ENCODE peak calls at places on chromosomes 11 and 22, in eight cellular contexts. W is Caco-2, P is H9, S is H1, J is psoas muscle, Y is AG04449, U is progenitor cell of endocrine pancreas, V is nephron progenitor cell. Z is an unnamed sample.

GRCh38 chr11:24679686-24680318 is 182.9 kb downstream of the LUZP2 start:
- DNase-seq in U (no peak), S (peak), V (no peak), P (no peak), J (no peak), Y (no peak), W (no peak), Z (no peak)

GRCh38 chr11:34844466-34845112 is 71.6 kb downstream of the APIP start:
- DNase-seq in W (no peak), U (no peak), P (no peak), Y (no peak), S (no peak), J (no peak), V (no peak), Z (no peak)

GRCh38 chr11:88411265-88411664 is 73.7 kb upstream of the CTSC start:
- DNase-seq in S (no peak), J (no peak), V (no peak), U (no peak), W (no peak), Y (peak), P (no peak), Z (no peak)

GRCh38 chr11:33868646-33869461 is 23.0 kb downstream of the LMO2 start:
- DNase-seq in Y (no peak), W (no peak), J (no peak), V (peak), U (no peak), P (peak), S (no peak), Z (no peak)

GRCh38 chr11:79456501-79456900 is 15.7 kb upstream of the TENM4 start:
- DNase-seq in U (no peak), S (no peak), P (no peak), W (no peak), Y (no peak), J (no peak), V (no peak), Z (no peak)

GRCh38 chr11:100980156-100980555 is 149.5 kb downstream of the PGR start:
- DNase-seq in J (no peak), V (no peak), Y (no peak), S (no peak), W (no peak), P (no peak), U (no peak), Z (no peak)

GRCh38 chr22:36454916-36455570 is 26.4 kb downstream of the TXN2 start:
- DNase-seq in W (peak), Y (no peak), P (peak), S (peak), V (peak), J (peak), U (peak), Z (peak)

GRCh38 chr11:71580057-71581003 is 2.3 kb downstream of the KRTAP5-11 start:
- DNase-seq in Y (peak), U (peak), V (peak), J (peak), W (peak), P (peak), S (peak), Z (peak)

GRCh38 chr11:41935795-41936194 is 476.3 kb upstream of the LRRC4C start:
- DNase-seq in U (no peak), V (no peak), P (no peak), W (no peak), Y (no peak), S (no peak), J (no peak), Z (no peak)

GRCh38 chr22:40634119-40634903 is 2.2 kb downstream of the MRTFA start:
- DNase-seq in U (no peak), Y (no peak), W (no peak), P (no peak), S (no peak), J (no peak), V (no peak), Z (no peak)

GRCh38 chr11:19433791-19434190 is 193.0 kb upstream of the E2F8 start:
- DNase-seq in Y (no peak), U (no peak), P (no peak), S (no peak), W (no peak), V (no peak), J (no peak), Z (no peak)

GRCh38 chr11:45573728-45574127 is 91.7 kb downstream of the CHST1 start:
- DNase-seq in S (no peak), W (no peak), J (no peak), V (no peak), U (no peak), Y (no peak), P (no peak), Z (no peak)

GRCh38 chr11:44024977-44025376 is 22.8 kb upstream of the ACCSL start:
- DNase-seq in V (no peak), U (no peak), J (no peak), S (no peak), P (no peak), Y (no peak), W (no peak), Z (no peak)

GRCh38 chr11:110587972-110588371 is 124.3 kb downstream of the ARHGAP20 start:
- DNase-seq in S (no peak), U (no peak), P (no peak), J (no peak), Y (no peak), W (no peak), V (no peak), Z (no peak)

GRCh38 chr22:35517207-35517606 is 23.4 kb upstream of the RASD2 start:
- DNase-seq in J (no peak), S (no peak), U (no peak), Y (no peak), P (no peak), V (no peak), W (no peak), Z (no peak)

GRCh38 chr11:41175304-41175972 is 284.0 kb downstream of the LRRC4C start:
- DNase-seq in J (no peak), P (no peak), V (no peak), W (no peak), Y (no peak), S (no peak), U (no peak), Z (no peak)

GRCh38 chr11:108302121-108302785 is 79.4 kb downstream of the ATM start:
- DNase-seq in V (no peak), U (no peak), W (no peak), J (no peak), Y (no peak), S (no peak), P (no peak), Z (no peak)

GRCh38 chr11:121829159-121829643 is 286.8 kb downstream of the BLID start:
- DNase-seq in W (no peak), P (no peak), U (no peak), V (no peak), J (peak), Y (peak), S (no peak), Z (no peak)

GRCh38 chr11:76153609-76153949 is 52.7 kb downstream of the WNT11 start:
- DNase-seq in S (no peak), P (no peak), J (no peak), Y (peak), W (peak), V (no peak), U (no peak), Z (no peak)

GRCh38 chr11:98940913-98941312 is 79.8 kb upstream of the CNTN5 start:
- DNase-seq in W (peak), P (peak), S (peak), Y (no peak), U (no peak), V (peak), J (no peak), Z (no peak)

GRCh38 chr22:30212363-30212995 is 34.1 kb downstream of the LIF start:
- DNase-seq in W (peak), Y (peak), S (no peak), J (peak), P (no peak), U (no peak), V (no peak), Z (peak)

GRCh38 chr11:99257131-99257530 is 236.4 kb downstream of the CNTN5 start:
- DNase-seq in V (no peak), Y (no peak), U (no peak), S (no peak), P (no peak), W (peak), J (no peak), Z (no peak)

GRCh38 chr22:30778261-30778660 is 83.6 kb downstream of the OSBP2 start:
- DNase-seq in Y (no peak), U (no peak), J (no peak), S (no peak), P (no peak), V (no peak), W (no peak), Z (no peak)

GRCh38 chr11:67483901-67484665 is 1.3 kb downstream of the AIP start:
- DNase-seq in S (no peak), U (no peak), V (no peak), Y (no peak), P (no peak), J (no peak), W (peak), Z (peak)

GRCh38 chr11:121321614-121322243 is 29.2 kb downstream of the SC5D start:
- DNase-seq in V (no peak), W (no peak), P (peak), U (no peak), J (no peak), Y (no peak), S (peak), Z (peak)

GRCh38 chr11:64428685-64429084 is 69.7 kb downstream of the RPS6KA4 start:
- DNase-seq in U (no peak), P (peak), W (no peak), V (peak), S (no peak), Y (no peak), J (no peak), Z (no peak)

GRCh38 chr11:8066911-8067455 is 14.0 kb upstream of the TUB start:
- DNase-seq in V (no peak), P (no peak), S (no peak), U (no peak), J (no peak), Y (no peak), W (no peak), Z (no peak)

GRCh38 chr22:42364641-42365336 is 67.4 kb downstream of the NFAM1 start:
- DNase-seq in J (no peak), U (no peak), Y (no peak), P (no peak), V (peak), W (no peak), S (no peak), Z (no peak)

GRCh38 chr11:28984216-28984615 is 876.0 kb downstream of the METTL15 start:
- DNase-seq in V (no peak), J (no peak), P (no peak), S (no peak), U (no peak), Y (no peak), W (no peak), Z (peak)

GRCh38 chr11:10328314-10329090 is 23.6 kb downstream of the ADM start:
- DNase-seq in Y (no peak), S (no peak), W (peak), U (no peak), J (no peak), P (no peak), V (no peak), Z (no peak)

GRCh38 chr11:74288161-74288560 is 23.3 kb downstream of the P4HA3 start:
- DNase-seq in P (no peak), Y (peak), V (no peak), J (no peak), W (no peak), S (no peak), U (no peak), Z (peak)

GRCh38 chr11:57514538-57515331 is 767 bp downstream of the SLC43A1 start:
- DNase-seq in W (peak), Y (no peak), J (peak), V (peak), P (peak), U (no peak), S (no peak), Z (peak)

GRCh38 chr11:113730887-113731726 is 25.0 kb upstream of the TMPRSS5 start:
- DNase-seq in P (peak), U (no peak), Y (peak), W (peak), S (no peak), J (peak), V (peak), Z (peak)

GRCh38 chr11:92317222-92317621 is 92.6 kb downstream of the FAT3 start:
- DNase-seq in V (no peak), S (no peak), Y (no peak), W (no peak), J (no peak), U (no peak), P (no peak), Z (no peak)

DNA sequence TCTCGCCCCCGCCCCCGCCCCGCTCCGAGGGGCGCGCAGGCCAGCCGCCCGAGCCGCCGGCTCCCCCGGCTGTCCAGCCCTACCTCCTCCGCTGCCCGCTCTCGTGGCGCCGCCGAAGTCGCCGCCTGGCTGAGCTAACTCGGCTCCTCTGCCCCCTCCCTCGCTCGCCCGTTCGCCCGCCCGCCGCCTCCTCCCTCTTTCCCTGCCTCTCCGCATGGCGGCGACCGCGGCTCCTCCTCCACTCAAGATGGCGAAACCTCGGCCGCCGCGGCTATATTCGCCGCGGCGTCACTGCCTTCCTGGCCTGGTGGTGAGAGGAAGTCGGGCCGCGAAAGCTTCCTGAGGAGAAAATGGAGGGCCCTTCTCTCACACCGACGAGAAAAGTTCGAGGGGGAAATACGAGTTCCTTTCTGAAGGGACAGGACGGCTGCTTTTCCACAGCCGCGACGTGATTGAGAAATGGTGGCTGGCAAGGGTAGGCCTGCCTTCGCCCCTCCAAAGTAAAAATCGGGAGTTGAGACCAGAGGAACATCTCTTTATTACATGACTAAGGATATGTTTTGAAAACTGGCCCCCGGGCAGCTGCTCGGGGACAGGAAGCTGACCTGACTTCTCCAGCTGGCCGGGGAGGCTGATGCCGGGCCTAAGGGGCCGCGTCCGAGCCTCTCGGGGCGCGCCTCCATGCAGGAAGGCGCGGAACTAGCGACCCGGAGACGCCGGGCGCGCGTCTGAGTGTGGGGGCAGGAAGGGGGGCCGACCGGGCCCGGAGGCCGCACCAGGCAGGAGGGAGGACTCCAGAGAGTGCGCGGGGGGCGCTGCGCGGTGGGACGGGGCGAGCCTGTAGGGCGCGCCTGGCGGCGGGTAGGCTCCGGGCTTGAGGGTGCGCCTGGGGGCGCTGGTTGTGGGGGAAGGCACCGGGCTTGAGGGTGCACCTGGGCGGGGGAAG is at the start of gene DDX6:
- DNase-seq in J (peak), S (peak), W (peak), Y (no peak), U (peak), V (peak), P (peak), Z (peak)
- TF ChIP-seq CTCF in J (peak), S (peak), W (peak), Y (peak), U (no peak), V (no peak), P (no peak), Z (no peak)

DNA sequence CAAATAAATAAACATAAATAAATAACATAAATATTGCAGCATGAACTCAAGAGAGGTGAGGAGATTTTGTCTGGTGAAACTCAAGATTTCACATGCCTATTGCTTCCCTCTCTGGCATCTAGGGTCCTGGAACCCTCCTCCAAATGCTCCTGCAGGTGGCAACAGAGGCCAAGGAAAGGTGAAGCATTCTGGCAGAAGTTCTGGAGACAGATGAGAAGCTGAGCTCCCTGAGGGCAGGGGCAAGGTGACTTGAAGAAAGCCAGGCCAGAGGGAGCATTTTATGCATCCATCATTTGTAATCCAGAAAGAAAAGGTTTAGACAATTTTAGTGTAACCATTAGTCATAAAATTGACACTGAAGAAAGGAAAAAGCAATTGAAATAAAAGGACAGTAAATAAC is 64.9 kb downstream of the ENDOD1 start:
- DNase-seq in J (no peak), S (no peak), W (peak), V (peak), P (peak), Y (no peak), U (peak), Z (peak)
- TF ChIP-seq CTCF in J (peak), S (peak), W (peak), V (peak), P (peak), Y (peak), U (peak), Z (no peak)

DNA sequence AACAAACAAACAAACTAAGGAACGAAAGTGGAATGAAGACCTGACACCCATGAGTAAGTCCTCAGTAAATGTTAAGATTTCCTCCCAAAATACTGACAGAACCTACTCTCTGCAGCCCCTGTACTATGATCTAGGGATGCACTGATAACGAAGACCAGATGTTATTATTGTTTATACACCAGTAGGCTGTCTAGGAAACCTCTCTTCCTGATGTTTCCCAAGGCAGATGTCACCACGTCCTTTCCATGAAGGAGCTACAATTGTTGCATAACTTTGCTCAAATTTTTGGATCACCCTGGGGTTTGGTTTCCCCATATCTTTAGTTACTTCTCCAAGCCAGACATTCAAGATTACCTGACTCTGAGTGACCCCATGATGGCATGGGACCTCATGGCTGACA is 340.7 kb downstream of the MIAT start:
- DNase-seq in S (no peak), P (no peak), U (no peak), J (no peak), V (no peak), W (no peak), Y (no peak), Z (no peak)
- TF ChIP-seq CTCF in S (no peak), P (no peak), U (no peak), J (no peak), V (no peak), W (no peak), Y (no peak), Z (no peak)

DNA sequence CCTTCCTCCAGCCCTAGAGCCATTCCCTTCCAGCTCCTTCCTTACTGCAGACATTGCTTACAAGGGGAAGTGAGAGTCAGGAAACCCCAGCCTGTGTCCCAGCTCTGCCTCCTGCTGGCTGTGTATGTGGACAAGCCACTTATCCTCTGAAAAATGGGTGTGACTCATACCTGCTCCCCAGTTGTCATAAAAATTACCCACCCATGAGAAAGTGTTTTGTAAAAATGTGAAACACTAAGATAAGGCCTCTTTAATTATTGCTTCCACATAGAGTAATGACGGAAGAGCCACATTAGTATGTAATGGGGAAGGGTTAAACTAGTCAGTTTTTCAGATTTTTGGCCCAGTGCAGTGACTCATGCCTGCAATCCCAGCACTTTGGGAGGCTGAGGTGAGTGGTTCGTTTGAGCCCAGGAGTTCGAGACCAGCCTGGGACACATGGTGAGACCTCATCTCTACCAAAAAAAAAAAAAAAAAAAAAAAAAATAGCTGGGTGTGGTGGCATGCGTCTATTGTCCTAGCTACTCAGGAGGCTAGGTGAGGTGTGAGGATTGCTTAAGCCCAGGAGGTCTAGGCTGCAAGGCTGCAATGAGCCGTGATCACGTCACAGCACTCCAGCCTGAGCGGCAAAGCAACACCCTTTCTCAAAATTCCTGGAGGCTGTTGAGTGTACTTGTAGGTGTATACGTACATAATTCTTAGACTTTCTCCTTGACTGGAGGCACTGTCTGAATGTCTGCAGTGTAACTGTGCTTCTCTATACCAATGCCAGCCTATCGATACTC is 84.9 kb downstream of the CTTN start:
- DNase-seq in S (no peak), J (no peak), P (no peak), U (no peak), V (no peak), Y (no peak), W (no peak), Z (no peak)
- TF ChIP-seq CTCF in S (peak), J (peak), P (peak), U (peak), V (peak), Y (no peak), W (peak), Z (no peak)

DNA sequence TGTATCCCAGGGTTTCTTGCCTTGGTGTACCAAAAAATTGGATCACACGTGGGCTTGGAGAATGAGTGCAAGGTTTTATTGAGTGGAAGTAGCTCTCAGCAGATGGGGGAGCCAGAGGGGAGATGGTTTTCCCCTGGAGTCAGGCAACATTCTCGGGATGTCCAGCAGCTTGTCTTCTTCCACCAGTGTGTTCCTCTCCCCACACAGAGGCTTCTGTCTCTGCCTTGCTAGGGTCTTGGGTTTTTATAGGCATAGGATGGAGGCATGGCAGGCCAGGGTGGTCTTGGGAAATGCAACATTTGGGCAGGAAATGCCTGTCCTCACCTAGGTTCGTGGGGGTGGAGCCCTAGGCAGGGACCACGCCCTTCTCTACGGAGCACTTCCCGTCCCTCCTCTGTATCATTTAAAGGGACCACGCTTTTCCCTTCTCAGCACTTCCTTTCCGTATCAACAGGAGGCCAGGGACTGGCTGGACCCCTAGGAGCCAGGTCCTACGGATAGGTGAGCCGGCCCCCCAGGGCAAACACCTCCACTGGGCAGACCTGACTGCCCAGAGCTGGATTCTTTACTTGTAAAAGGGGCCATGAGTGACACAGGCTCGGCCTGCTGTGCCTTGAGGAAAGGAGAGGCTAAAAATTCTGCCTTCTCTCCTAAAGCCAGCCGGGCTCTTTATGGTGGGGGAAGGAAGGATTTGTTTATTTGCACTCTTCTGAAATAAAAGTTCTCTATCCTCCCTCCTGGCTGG is 55.3 kb upstream of the CCDC188 start:
- DNase-seq in U (no peak), V (no peak), P (peak), J (peak), W (no peak), S (no peak), Y (no peak), Z (peak)
- TF ChIP-seq CTCF in U (no peak), V (no peak), P (no peak), J (no peak), W (no peak), S (no peak), Y (no peak), Z (peak)

GRCh38 chr22:24485608-24486007 is 9.5 kb upstream of the UPB1 start:
- DNase-seq in V (no peak), P (no peak), S (no peak), J (no peak), Y (no peak), W (no peak), U (no peak), Z (no peak)
- TF ChIP-seq CTCF in V (no peak), P (peak), S (peak), J (peak), Y (no peak), W (no peak), U (no peak), Z (no peak)

GRCh38 chr11:14342906-14343305 is 16.1 kb downstream of the RRAS2 start:
- DNase-seq in J (no peak), U (no peak), W (no peak), V (no peak), S (no peak), Y (no peak), P (no peak), Z (no peak)
- TF ChIP-seq CTCF in J (no peak), U (no peak), W (no peak), V (no peak), S (no peak), Y (no peak), P (no peak), Z (no peak)

Z was measured in thyroid gland.